ENCODE peak calls at places on chromosomes 4 and X, in nine cellular contexts. J is endodermal cell, X is GM06990, W is suprapubic skin, O is WERI-Rb-1, G is tibial nerve, H is astrocyte, D is A549, K is epithelial cell of proximal tubule. F is an unnamed sample.

GRCh38 chrX:50799531-50799961 is 14.4 kb downstream of the SHROOM4 start:
- DNase-seq in J (no peak), X (no peak), W (no peak), O (no peak), G (no peak), H (peak; percentile 77), D (peak; percentile 6), K (peak; percentile 44), F (no peak)

GRCh38 chrX:69104756-69105434 is 60.4 kb downstream of the PJA1 start:
- DNase-seq in J (peak; percentile 64), X (no peak), W (no peak), O (no peak), G (no peak), H (no peak), D (no peak), K (no peak), F (no peak)

GRCh38 chr4:47315346-47315745 is 148.2 kb downstream of the COMMD8 start:
- DNase-seq in J (no peak), X (no peak), W (no peak), O (no peak), G (no peak), H (peak; percentile 57), D (no peak), K (no peak), F (no peak)

GRCh38 chrX:74536142-74537010 is 78.0 kb downstream of the RLIM start:
- DNase-seq in J (peak; percentile 82), X (peak; percentile 42), W (peak; percentile 90), O (peak; percentile 89), G (peak; percentile 59), H (peak; percentile 85), D (no peak), K (no peak), F (peak; percentile 64)

GRCh38 chr4:189771696-189772361 is 168.8 kb upstream of the FRG1 start:
- DNase-seq in J (no peak), X (no peak), W (no peak), O (no peak), G (no peak), H (no peak), D (no peak), K (no peak), F (no peak)

GRCh38 chr4:187387709-187388108 is 607.9 kb upstream of the ZFP42 start:
- DNase-seq in J (no peak), X (no peak), W (no peak), O (no peak), G (no peak), H (no peak), D (peak; percentile 25), K (no peak), F (no peak)

GRCh38 chrX:152915541-152916241 is 17.8 kb downstream of the ZNF185 start:
- DNase-seq in J (peak; percentile 82), X (no peak), W (no peak), O (peak; percentile 72), G (no peak), H (peak; percentile 52), D (peak; percentile 37), K (no peak), F (peak; percentile 62)

GRCh38 chrX:103441878-103442535 is 65.7 kb downstream of the BEX3 start:
- DNase-seq in J (no peak), X (no peak), W (no peak), O (no peak), G (no peak), H (no peak), D (no peak), K (no peak), F (no peak)

GRCh38 chr4:89598602-89599001 is 238.4 kb downstream of the SNCA start:
- DNase-seq in J (no peak), X (no peak), W (no peak), O (no peak), G (no peak), H (no peak), D (peak; percentile 20), K (no peak), F (peak; percentile 7)

GRCh38 chr4:87659247-87659931 is 9.3 kb downstream of the DMP1 start:
- DNase-seq in J (no peak), X (no peak), W (no peak), O (no peak), G (no peak), H (peak; percentile 16), D (peak; percentile 7), K (peak; percentile 53), F (no peak)

GRCh38 chr4:116016201-116016600 is 902.8 kb upstream of the NDST4 start:
- DNase-seq in J (no peak), X (no peak), W (no peak), O (no peak), G (no peak), H (peak; percentile 70), D (no peak), K (no peak), F (no peak)

GRCh38 chrX:88560673-88561330 is 186.2 kb upstream of the CPXCR1 start:
- DNase-seq in J (no peak), X (no peak), W (no peak), O (no peak), G (no peak), H (no peak), D (no peak), K (no peak), F (peak; percentile 8)

GRCh38 chr4:107682306-107682705 is 37.7 kb downstream of the PAPSS1 start:
- DNase-seq in J (no peak), X (no peak), W (no peak), O (no peak), G (no peak), H (no peak), D (no peak), K (no peak), F (no peak)

GRCh38 chr4:177907736-177908424 is 465.6 kb upstream of the AGA start:
- DNase-seq in J (peak; percentile 54), X (no peak), W (no peak), O (no peak), G (no peak), H (no peak), D (peak; percentile 1), K (no peak), F (peak; percentile 6)

GRCh38 chrX:110944793-110945466 is 149.3 kb upstream of the CHRDL1 start:
- DNase-seq in J (peak; percentile 76), X (no peak), W (peak; percentile 64), O (no peak), G (no peak), H (peak; percentile 50), D (no peak), K (no peak), F (peak; percentile 65)

GRCh38 chr4:57159866-57160265 is 49.7 kb upstream of the IGFBP7 start:
- DNase-seq in J (no peak), X (no peak), W (no peak), O (no peak), G (no peak), H (no peak), D (no peak), K (no peak), F (no peak)

GRCh38 chr4:114312349-114312748 is 286.3 kb upstream of the UGT8 start:
- DNase-seq in J (no peak), X (no peak), W (no peak), O (no peak), G (no peak), H (no peak), D (no peak), K (no peak), F (peak; percentile 2)

GRCh38 chrX:154660506-154660905 is 7.1 kb upstream of the CTAG2 start:
- DNase-seq in J (no peak), X (no peak), W (no peak), O (no peak), G (no peak), H (no peak), D (no peak), K (no peak), F (no peak)

GRCh38 chrX:96689951-96690350 is 5.3 kb downstream of the DIAPH2 start:
- DNase-seq in J (no peak), X (no peak), W (no peak), O (no peak), G (no peak), H (no peak), D (no peak), K (no peak), F (no peak)

DNA sequence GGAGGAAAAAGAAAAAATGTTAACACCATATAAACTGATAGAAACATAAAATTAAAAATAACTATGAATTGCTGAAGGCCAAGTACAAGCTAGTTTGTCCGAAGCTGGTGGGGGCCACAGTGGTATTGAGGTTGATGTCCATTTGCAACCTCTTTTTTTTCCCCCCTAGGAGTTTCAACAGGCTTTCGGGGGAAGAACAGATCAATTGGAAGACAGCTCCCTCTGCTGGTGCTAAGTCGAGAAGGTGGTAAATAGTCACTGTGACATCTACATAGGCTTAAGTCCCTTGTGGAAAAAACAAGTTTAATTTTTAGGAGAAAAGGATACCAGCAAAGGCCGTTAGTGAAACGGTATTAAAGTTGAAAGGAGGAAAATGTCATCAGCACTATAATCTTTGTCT is 115.7 kb upstream of the ZXDA start:
- DNase-seq in J (peak; percentile 50), X (no peak), W (no peak), O (peak; percentile 29), G (no peak), H (no peak), D (peak; percentile 44), K (no peak), F (peak; percentile 9)
- TF ChIP-seq CTCF in J (peak; percentile 72), X (peak; percentile 75), W (no peak), O (peak; percentile 64), G (peak; percentile 39), H (no peak), D (peak; percentile 27), K (peak; percentile 55), F (peak; percentile 51)

GRCh38 chrX:40084471-40084870 is 13.3 kb downstream of the BCOR start:
- DNase-seq in J (no peak), X (no peak), W (no peak), O (no peak), G (no peak), H (no peak), D (no peak), K (no peak), F (no peak)
- H3K4me3 ChIP-seq in J (peak overlapping the region; percentile 70), X (no peak overlapping the region), W (peak overlapping the region; percentile 51), O (no peak overlapping the region), G (no peak overlapping the region), H (no peak overlapping the region), D (no peak overlapping the region), K (no peak overlapping the region), F (peak overlapping the region; percentile 48)

GRCh38 chr4:81470456-81471327 is 1.0 kb downstream of the RASGEF1B start:
- DNase-seq in J (peak; percentile 81), X (peak; percentile 14), W (peak; percentile 74), O (peak; percentile 64), G (peak; percentile 29), H (no peak), D (no peak), K (peak; percentile 42), F (peak; percentile 54)
- TF ChIP-seq CTCF in J (no peak), X (no peak), W (no peak), O (no peak), G (no peak), H (no peak), D (no peak), K (no peak), F (no peak)

GRCh38 chrX:17438221-17438620 is 63.2 kb downstream of the NHS start:
- DNase-seq in J (no peak), X (no peak), W (no peak), O (no peak), G (no peak), H (no peak), D (no peak), K (no peak), F (no peak)

GRCh38 chrX:17432158-17432557 is 57.2 kb downstream of the NHS start:
- DNase-seq in J (no peak), X (no peak), W (no peak), O (no peak), G (no peak), H (no peak), D (no peak), K (no peak), F (no peak)

GRCh38 chrX:17435476-17435875 is 60.5 kb downstream of the NHS start:
- DNase-seq in J (no peak), X (no peak), W (no peak), O (no peak), G (no peak), H (no peak), D (no peak), K (no peak), F (peak; percentile 75)

GRCh38 chrX:17433965-17434364 is 59.0 kb downstream of the NHS start:
- DNase-seq in J (no peak), X (no peak), W (no peak), O (no peak), G (no peak), H (no peak), D (no peak), K (no peak), F (no peak)
- H3K4me3 ChIP-seq in J (no peak overlapping the region), X (no peak overlapping the region), W (no peak overlapping the region), O (no peak overlapping the region), G (no peak overlapping the region), H (no peak overlapping the region), D (no peak overlapping the region), K (no peak overlapping the region), F (no peak overlapping the region)